ENCODE peak calls at places on chromosome X, in seven cellular contexts. D is M059J, C is MV-4-11, B is fibroblast of villous mesenchyme, H is brain microvascular endothelial cell, I is AG08395, Y is Right ventricle myocardium inferior. S is an unnamed sample.
A peak's percentile ranks its signal among the peaks of the same experiment; 100 is the strongest.

GRCh38 chrX:153983321-153983729 is 10.8 kb downstream of the TMEM187 start:
- DNase-seq in I (no peak), H (no peak), D (no peak), Y (no peak), C (peak; percentile 87), B (no peak), S (no peak)

GRCh38 chrX:114532093-114532805 is 51.6 kb upstream of the HTR2C start:
- DNase-seq in Y (no peak), C (peak; percentile 5), H (no peak), B (peak; percentile 1), D (peak; percentile 6), I (no peak), S (no peak)

GRCh38 chrX:107684956-107685385 is 56.7 kb downstream of the PRPS1 start:
- DNase-seq in D (peak; percentile 94), B (peak; percentile 53), H (peak; percentile 30), C (peak; percentile 88), Y (peak; percentile 84), I (no peak), S (no peak)

GRCh38 chrX:24395775-24396174 is 35.3 kb downstream of the SUPT20HL1 start:
- DNase-seq in C (peak; percentile 38), Y (no peak), H (peak; percentile 79), I (peak; percentile 79), D (peak; percentile 75), B (peak; percentile 74), S (peak; percentile 13)

GRCh38 chrX:108134724-108135123 is 43.1 kb downstream of the ATG4A start:
- DNase-seq in B (no peak), H (no peak), Y (no peak), I (no peak), C (no peak), D (no peak), S (no peak)

GRCh38 chrX:19739683-19740082 is 147.7 kb downstream of the SH3KBP1 start:
- DNase-seq in H (peak; percentile 66), I (peak; percentile 76), D (peak; percentile 81), Y (no peak), C (peak; percentile 32), B (peak; percentile 65), S (no peak)

GRCh38 chrX:36963069-36963808 is 44.9 kb upstream of the FAM47C start:
- DNase-seq in B (no peak), H (no peak), I (no peak), D (no peak), C (no peak), Y (no peak), S (no peak)

GRCh38 chrX:93538575-93538974 is 134.8 kb downstream of the NAP1L3 start:
- DNase-seq in B (no peak), D (no peak), C (no peak), Y (no peak), I (no peak), H (no peak), S (no peak)

GRCh38 chrX:131816551-131817136 is 206.5 kb upstream of the STK26 start:
- DNase-seq in I (peak; percentile 74), C (peak; percentile 89), Y (no peak), H (peak; percentile 65), B (peak; percentile 90), D (peak; percentile 34), S (no peak)

S was measured in epithelial cell of proximal tubule.